ENCODE peak calls at places on chromosomes 6 and 20, in five cellular contexts. One of them, this sample, is unnamed.

GRCh38 chr6:9581155-9581554 is 833.7 kb downstream of the TFAP2A start:
- DNase-seq in body of pancreas: no peak
- DNase-seq in IMR-90: no peak
- DNase-seq in activated CD4-positive, alpha-beta T cell treated with anti-CD3 and anti-CD28 coated beads, Interleukin-2, amount 50 U/mL, for 4 hours: no peak
- DNase-seq in stimulated activated naive CD4-positive, alpha-beta T cell: no peak
- DNase-seq in this sample: no peak

GRCh38 chr6:101722991-101723579 is 329.6 kb downstream of the GRIK2 start:
- DNase-seq in stimulated activated naive CD4-positive, alpha-beta T cell: no peak
- DNase-seq in body of pancreas: no peak
- DNase-seq in IMR-90: peak
- DNase-seq in activated CD4-positive, alpha-beta T cell treated with anti-CD3 and anti-CD28 coated beads, Interleukin-2, amount 50 U/mL, for 4 hours: no peak
- DNase-seq in this sample: no peak

GRCh38 chr20:37517371-37517748 is 3.7 kb upstream of the NNAT start:
- DNase-seq in activated CD4-positive, alpha-beta T cell treated with anti-CD3 and anti-CD28 coated beads, Interleukin-2, amount 50 U/mL, for 4 hours: no peak
- DNase-seq in body of pancreas: no peak
- DNase-seq in IMR-90: no peak
- DNase-seq in stimulated activated naive CD4-positive, alpha-beta T cell: no peak
- DNase-seq in this sample: no peak

GRCh38 chr6:52995913-52996685 is 1.0 kb upstream of the GSTA4 start:
- DNase-seq in body of pancreas: peak
- DNase-seq in stimulated activated naive CD4-positive, alpha-beta T cell: peak
- DNase-seq in activated CD4-positive, alpha-beta T cell treated with anti-CD3 and anti-CD28 coated beads, Interleukin-2, amount 50 U/mL, for 4 hours: peak
- DNase-seq in IMR-90: peak
- DNase-seq in this sample: peak

GRCh38 chr20:611047-611842 is 1.1 kb upstream of the TCF15 start:
- DNase-seq in IMR-90: no peak
- DNase-seq in stimulated activated naive CD4-positive, alpha-beta T cell: no peak
- DNase-seq in activated CD4-positive, alpha-beta T cell treated with anti-CD3 and anti-CD28 coated beads, Interleukin-2, amount 50 U/mL, for 4 hours: no peak
- DNase-seq in body of pancreas: no peak
- DNase-seq in this sample: no peak

GRCh38 chr6:11172501-11173337 is 59.7 kb downstream of the NEDD9 start:
- DNase-seq in stimulated activated naive CD4-positive, alpha-beta T cell: peak
- DNase-seq in body of pancreas: peak
- DNase-seq in IMR-90: peak
- DNase-seq in activated CD4-positive, alpha-beta T cell treated with anti-CD3 and anti-CD28 coated beads, Interleukin-2, amount 50 U/mL, for 4 hours: peak
- DNase-seq in this sample: peak

GRCh38 chr6:69069881-69070280 is 434.8 kb downstream of the ADGRB3 start:
- DNase-seq in body of pancreas: no peak
- DNase-seq in activated CD4-positive, alpha-beta T cell treated with anti-CD3 and anti-CD28 coated beads, Interleukin-2, amount 50 U/mL, for 4 hours: no peak
- DNase-seq in stimulated activated naive CD4-positive, alpha-beta T cell: no peak
- DNase-seq in IMR-90: no peak
- DNase-seq in this sample: no peak

GRCh38 chr20:58406422-58407001 is 17.5 kb downstream of the VAPB start:
- DNase-seq in body of pancreas: no peak
- DNase-seq in stimulated activated naive CD4-positive, alpha-beta T cell: no peak
- DNase-seq in IMR-90: peak
- DNase-seq in activated CD4-positive, alpha-beta T cell treated with anti-CD3 and anti-CD28 coated beads, Interleukin-2, amount 50 U/mL, for 4 hours: no peak
- DNase-seq in this sample: no peak

GRCh38 chr6:119350202-119351004 is 842 bp upstream of the MAN1A1 start:
- DNase-seq in activated CD4-positive, alpha-beta T cell treated with anti-CD3 and anti-CD28 coated beads, Interleukin-2, amount 50 U/mL, for 4 hours: peak
- DNase-seq in body of pancreas: peak
- DNase-seq in IMR-90: peak
- DNase-seq in stimulated activated naive CD4-positive, alpha-beta T cell: peak
- DNase-seq in this sample: peak

GRCh38 chr6:118283759-118284158 is 264.3 kb upstream of the PLN start:
- DNase-seq in IMR-90: peak
- DNase-seq in body of pancreas: peak
- DNase-seq in stimulated activated naive CD4-positive, alpha-beta T cell: peak
- DNase-seq in activated CD4-positive, alpha-beta T cell treated with anti-CD3 and anti-CD28 coated beads, Interleukin-2, amount 50 U/mL, for 4 hours: peak
- DNase-seq in this sample: peak

GRCh38 chr6:124226396-124226795 is 422.7 kb downstream of the NKAIN2 start:
- DNase-seq in activated CD4-positive, alpha-beta T cell treated with anti-CD3 and anti-CD28 coated beads, Interleukin-2, amount 50 U/mL, for 4 hours: no peak
- DNase-seq in body of pancreas: no peak
- DNase-seq in IMR-90: no peak
- DNase-seq in stimulated activated naive CD4-positive, alpha-beta T cell: no peak
- DNase-seq in this sample: no peak

GRCh38 chr6:31898200-31899011 is 908 bp upstream of the EHMT2 start:
- DNase-seq in body of pancreas: peak
- DNase-seq in activated CD4-positive, alpha-beta T cell treated with anti-CD3 and anti-CD28 coated beads, Interleukin-2, amount 50 U/mL, for 4 hours: no peak
- DNase-seq in stimulated activated naive CD4-positive, alpha-beta T cell: peak
- DNase-seq in IMR-90: peak
- DNase-seq in this sample: peak

GRCh38 chr20:59173938-59174496 is 10.4 kb downstream of the ZNF831 start:
- DNase-seq in stimulated activated naive CD4-positive, alpha-beta T cell: no peak
- DNase-seq in IMR-90: no peak
- DNase-seq in body of pancreas: no peak
- DNase-seq in activated CD4-positive, alpha-beta T cell treated with anti-CD3 and anti-CD28 coated beads, Interleukin-2, amount 50 U/mL, for 4 hours: no peak
- DNase-seq in this sample: no peak

GRCh38 chr6:34528996-34529664 is 27.0 kb downstream of the SPDEF start:
- DNase-seq in IMR-90: no peak
- DNase-seq in body of pancreas: no peak
- DNase-seq in stimulated activated naive CD4-positive, alpha-beta T cell: no peak
- DNase-seq in activated CD4-positive, alpha-beta T cell treated with anti-CD3 and anti-CD28 coated beads, Interleukin-2, amount 50 U/mL, for 4 hours: no peak
- DNase-seq in this sample: no peak

GRCh38 chr6:3193102-3193837 is 34.2 kb downstream of the TUBB2B start:
- DNase-seq in body of pancreas: no peak
- DNase-seq in activated CD4-positive, alpha-beta T cell treated with anti-CD3 and anti-CD28 coated beads, Interleukin-2, amount 50 U/mL, for 4 hours: no peak
- DNase-seq in stimulated activated naive CD4-positive, alpha-beta T cell: no peak
- DNase-seq in IMR-90: no peak
- DNase-seq in this sample: no peak

GRCh38 chr20:18019068-18019467 is 38.6 kb downstream of the OVOL2 start:
- DNase-seq in body of pancreas: no peak
- DNase-seq in stimulated activated naive CD4-positive, alpha-beta T cell: no peak
- DNase-seq in IMR-90: peak
- DNase-seq in activated CD4-positive, alpha-beta T cell treated with anti-CD3 and anti-CD28 coated beads, Interleukin-2, amount 50 U/mL, for 4 hours: no peak
- DNase-seq in this sample: no peak

GRCh38 chr20:2756056-2756611 is 44.3 kb downstream of the CPXM1 start:
- DNase-seq in body of pancreas: peak
- DNase-seq in activated CD4-positive, alpha-beta T cell treated with anti-CD3 and anti-CD28 coated beads, Interleukin-2, amount 50 U/mL, for 4 hours: no peak
- DNase-seq in stimulated activated naive CD4-positive, alpha-beta T cell: no peak
- DNase-seq in IMR-90: peak
- DNase-seq in this sample: no peak

GRCh38 chr6:2021713-2022125 is 223.7 kb downstream of the GMDS start:
- DNase-seq in body of pancreas: peak
- DNase-seq in stimulated activated naive CD4-positive, alpha-beta T cell: no peak
- DNase-seq in IMR-90: peak
- DNase-seq in activated CD4-positive, alpha-beta T cell treated with anti-CD3 and anti-CD28 coated beads, Interleukin-2, amount 50 U/mL, for 4 hours: no peak
- DNase-seq in this sample: peak

GRCh38 chr6:160487116-160487515 is 138.9 kb downstream of the SLC22A3 start:
- DNase-seq in stimulated activated naive CD4-positive, alpha-beta T cell: no peak
- DNase-seq in activated CD4-positive, alpha-beta T cell treated with anti-CD3 and anti-CD28 coated beads, Interleukin-2, amount 50 U/mL, for 4 hours: no peak
- DNase-seq in body of pancreas: no peak
- DNase-seq in IMR-90: no peak
- DNase-seq in this sample: no peak

GRCh38 chr20:17431621-17432364 is 99.4 kb downstream of the BFSP1 start:
- DNase-seq in stimulated activated naive CD4-positive, alpha-beta T cell: no peak
- DNase-seq in IMR-90: peak
- DNase-seq in body of pancreas: peak
- DNase-seq in activated CD4-positive, alpha-beta T cell treated with anti-CD3 and anti-CD28 coated beads, Interleukin-2, amount 50 U/mL, for 4 hours: peak
- DNase-seq in this sample: peak

GRCh38 chr20:62246872-62247652 is 8.7 kb downstream of the OSBPL2 start:
- DNase-seq in stimulated activated naive CD4-positive, alpha-beta T cell: no peak
- DNase-seq in body of pancreas: peak
- DNase-seq in IMR-90: no peak
- DNase-seq in activated CD4-positive, alpha-beta T cell treated with anti-CD3 and anti-CD28 coated beads, Interleukin-2, amount 50 U/mL, for 4 hours: no peak
- DNase-seq in this sample: no peak

GRCh38 chr6:44685213-44685612 is 297.7 kb downstream of the CDC5L start:
- DNase-seq in IMR-90: no peak
- DNase-seq in activated CD4-positive, alpha-beta T cell treated with anti-CD3 and anti-CD28 coated beads, Interleukin-2, amount 50 U/mL, for 4 hours: no peak
- DNase-seq in stimulated activated naive CD4-positive, alpha-beta T cell: no peak
- DNase-seq in body of pancreas: no peak
- DNase-seq in this sample: no peak

GRCh38 chr20:48818031-48818370 is 9.8 kb downstream of the PREX1 start:
- DNase-seq in activated CD4-positive, alpha-beta T cell treated with anti-CD3 and anti-CD28 coated beads, Interleukin-2, amount 50 U/mL, for 4 hours: no peak
- DNase-seq in stimulated activated naive CD4-positive, alpha-beta T cell: no peak
- DNase-seq in body of pancreas: no peak
- DNase-seq in IMR-90: no peak
- DNase-seq in this sample: no peak